ENCODE peak calls at places on chromosomes 7 and 10, in seven cellular contexts. O is lung; H is A549; M is cardiac muscle cell; Q is right atrium auricular region; I is CD8-positive, alpha-beta memory T cell; F is left ventricle myocardium inferior. Y is an unnamed sample. For H3K4me1, the result is how much of the 10 kb centered on the place peaks cover.

GRCh38 chr10:48604408-48605263 is at the start of gene ARHGAP22:
- DNase-seq in O (no peak), H (peak), M (peak), Q (peak), I (no peak), F (peak), Y (no peak)

GRCh38 chr7:32335107-32335506 is 155.1 kb downstream of the LSM5 start:
- DNase-seq in O (no peak), H (peak), M (no peak), Q (no peak), I (no peak), F (no peak), Y (no peak)

GRCh38 chr10:58023341-58024073 is 244.2 kb downstream of the IPMK start:
- DNase-seq in O (no peak), H (peak), M (no peak), Q (no peak), I (no peak), F (no peak), Y (peak)

GRCh38 chr10:44963772-44964633 is 4.4 kb downstream of the RASSF4 start:
- DNase-seq in O (peak), H (no peak), M (peak), Q (peak), I (no peak), F (peak), Y (no peak)

GRCh38 chr7:23712368-23713284 is 2.6 kb downstream of the STK31 start:
- DNase-seq in O (no peak), H (peak), M (peak), Q (no peak), I (no peak), F (no peak), Y (no peak)

GRCh38 chr10:119370972-119371703 is 163.8 kb downstream of the GRK5 start:
- DNase-seq in O (no peak), H (no peak), M (no peak), Q (peak), I (no peak), F (peak), Y (no peak)

GRCh38 chr7:15709978-15710377 is 23.5 kb upstream of the MEOX2 start:
- DNase-seq in O (no peak), H (no peak), M (no peak), Q (no peak), I (no peak), F (no peak), Y (no peak)

GRCh38 chr10:112389147-112389822 is 15.4 kb downstream of the ACSL5 start:
- DNase-seq in O (peak), H (peak), M (peak), Q (peak), I (no peak), F (no peak), Y (no peak)

GRCh38 chr10:42367532-42368230 is 270.7 kb downstream of the ZNF33B start:
- DNase-seq in O (peak), H (no peak), M (no peak), Q (peak), I (peak), F (peak), Y (peak)

GRCh38 chr10:127003032-127003685 is 97.9 kb downstream of the DOCK1 start:
- DNase-seq in O (no peak), H (no peak), M (no peak), Q (no peak), I (no peak), F (no peak), Y (no peak)

GRCh38 chr7:44930921-44931320 is 45.6 kb upstream of the PURB start:
- DNase-seq in O (no peak), H (no peak), M (no peak), Q (no peak), I (no peak), F (no peak), Y (no peak)

GRCh38 chr7:21300692-21301091 is 127.2 kb upstream of the SP4 start:
- DNase-seq in O (no peak), H (peak), M (no peak), Q (no peak), I (no peak), F (no peak), Y (no peak)

GRCh38 chr7:94264756-94265155 is 129.9 kb upstream of the COL1A2 start:
- DNase-seq in O (no peak), H (no peak), M (no peak), Q (no peak), I (no peak), F (no peak), Y (no peak)

GRCh38 chr10:6044060-6044459 is 18.1 kb downstream of the IL2RA start:
- DNase-seq in O (peak), H (no peak), M (no peak), Q (no peak), I (no peak), F (no peak), Y (no peak)

GRCh38 chr10:25059990-25060389 is 43.6 kb downstream of the THNSL1 start:
- DNase-seq in O (peak), H (peak), M (no peak), Q (peak), I (no peak), F (peak), Y (peak)

GRCh38 chr7:98294798-98295382 is 13.4 kb downstream of the BRI3 start:
- DNase-seq in O (peak), H (peak), M (peak), Q (no peak), I (no peak), F (no peak), Y (peak)

DNA sequence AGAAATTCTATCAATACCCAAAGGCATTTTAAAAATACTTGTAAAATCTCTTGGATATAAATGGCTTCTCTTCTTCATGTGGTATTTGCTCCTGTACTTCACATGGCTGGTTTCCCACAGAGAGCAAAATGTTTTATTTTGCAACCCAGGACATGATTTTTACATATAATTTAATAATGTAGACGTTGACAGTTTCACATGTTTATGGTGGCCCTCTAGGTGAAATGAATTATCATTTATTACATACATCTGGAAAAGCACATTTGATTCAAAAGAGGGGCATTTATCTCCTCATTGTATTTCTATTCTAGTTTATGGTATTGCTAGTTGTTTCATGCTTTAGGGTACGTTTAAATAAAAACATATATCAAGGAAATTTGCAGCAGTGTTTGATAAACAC is 52.2 kb downstream of the LRGUK start:
- DNase-seq in O (no peak), H (no peak), M (no peak), Q (no peak), I (no peak), F (no peak), Y (no peak)
- H3K4me1 ChIP-seq in O (under half), H (under half), M (under half), Q (under half), I (under half), F (under half), Y (under half)

DNA sequence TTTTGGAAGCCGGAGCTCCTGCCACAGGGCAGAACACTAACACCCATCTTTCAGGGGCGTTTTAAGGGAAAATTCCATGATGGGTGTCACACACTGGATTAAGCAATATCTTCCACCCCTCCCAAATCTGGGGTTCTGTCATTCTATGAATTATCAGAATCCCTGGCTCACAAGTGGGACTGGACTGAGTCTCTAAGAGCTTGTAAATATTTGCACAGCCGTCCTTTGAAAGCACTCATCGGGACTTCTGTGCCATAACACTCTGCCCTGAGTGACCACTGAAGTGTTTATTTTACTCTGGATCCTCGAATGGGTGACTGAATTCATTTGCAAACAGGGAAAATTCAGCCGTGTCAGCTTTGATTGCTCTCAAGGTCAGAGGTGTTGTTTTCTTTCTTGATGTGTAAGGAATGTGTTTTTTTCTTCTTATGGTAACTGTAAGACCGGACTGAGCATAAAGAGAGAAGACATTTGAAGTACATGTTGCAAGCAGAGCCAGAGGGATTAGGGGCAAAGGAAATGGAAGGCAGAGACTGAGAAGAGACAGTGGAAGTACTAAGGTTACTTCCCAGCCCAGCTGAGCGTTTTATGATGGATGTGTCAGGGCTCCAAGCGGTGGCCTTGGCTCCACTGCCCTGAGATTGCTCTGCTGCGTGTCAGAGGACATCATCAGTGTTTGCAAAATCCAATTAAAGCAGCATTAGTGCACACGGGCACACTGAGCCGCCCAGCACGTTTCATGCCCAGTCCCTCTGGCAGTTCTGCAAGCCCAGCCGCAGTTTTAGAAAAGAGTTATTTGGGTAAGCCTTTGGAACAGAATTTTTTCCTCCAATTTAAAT is 17.7 kb upstream of the GTPBP4 start:
- DNase-seq in O (peak), H (no peak), M (no peak), Q (no peak), I (no peak), F (no peak), Y (no peak)
- H3K27ac ChIP-seq in O (no peak), H (no peak), M (peak), Q (no peak), I (no peak), F (no peak), Y (no peak)

DNA sequence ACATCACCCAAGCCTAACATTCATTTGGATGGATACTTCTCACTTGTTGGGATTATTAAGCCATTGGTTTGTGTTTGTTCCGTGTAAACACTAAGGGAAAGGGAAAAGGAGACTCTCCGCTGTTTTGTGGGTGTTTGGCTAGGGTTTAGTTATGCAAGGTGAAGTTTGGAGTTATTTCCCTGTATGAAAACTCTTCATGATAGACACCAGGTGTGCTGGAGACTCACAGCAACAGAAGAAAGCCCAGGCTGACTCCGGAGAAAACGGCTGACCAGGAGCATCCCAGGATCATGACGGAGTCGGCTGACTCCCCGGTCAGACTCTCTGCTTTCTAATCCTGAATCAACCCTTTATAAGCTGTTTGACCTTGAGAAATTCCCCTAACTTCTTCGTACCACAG is 94.1 kb upstream of the KLF6 start:
- DNase-seq in O (no peak), H (no peak), M (no peak), Q (no peak), I (no peak), F (no peak), Y (no peak)
- H3K4me1 ChIP-seq in O (under half), H (under half), M (under half), Q (under half), I (under half), F (under half), Y (under half)

DNA sequence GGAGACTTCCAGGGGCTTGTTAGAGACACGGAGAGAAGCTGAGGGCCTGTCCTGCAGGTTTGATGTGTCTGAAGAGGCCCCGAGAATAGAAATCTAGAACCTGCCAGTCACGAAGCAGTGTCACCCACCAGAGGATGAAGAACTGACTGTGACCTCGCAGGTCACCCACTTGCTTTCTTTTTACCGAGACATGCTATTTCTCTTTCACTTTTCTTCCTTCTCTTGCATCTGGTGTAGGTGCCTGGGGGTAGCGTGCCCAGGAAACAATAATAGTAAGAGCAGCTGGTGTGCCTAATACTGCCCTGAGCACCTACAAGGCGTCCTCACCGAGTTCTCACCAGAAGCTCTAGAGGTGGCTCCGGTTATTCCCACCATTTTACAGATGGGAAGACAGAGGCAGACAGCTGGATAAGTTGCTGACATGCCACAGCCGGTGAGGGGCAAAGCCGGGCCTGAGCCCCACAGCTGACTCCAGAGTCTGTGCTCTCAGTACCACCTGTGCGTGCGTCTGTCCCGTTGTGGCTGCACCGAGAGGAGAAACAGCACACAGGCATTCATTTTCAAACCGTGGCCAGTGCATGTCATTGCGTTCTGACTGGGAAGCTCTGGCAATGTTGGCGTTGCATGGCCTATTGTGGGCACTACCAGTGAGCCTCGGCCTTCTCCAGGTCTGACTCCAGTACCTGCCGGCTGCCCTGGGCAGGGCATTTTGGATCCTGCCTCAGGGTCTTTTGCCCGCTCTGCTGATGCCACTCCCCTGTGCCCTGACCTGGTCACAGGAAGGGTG is 7.8 kb downstream of the CHST3 start:
- DNase-seq in O (no peak), H (no peak), M (no peak), Q (no peak), I (no peak), F (no peak), Y (no peak)
- H3K27ac ChIP-seq in O (no peak), H (peak), M (peak), Q (peak), I (no peak), F (peak), Y (no peak)

DNA sequence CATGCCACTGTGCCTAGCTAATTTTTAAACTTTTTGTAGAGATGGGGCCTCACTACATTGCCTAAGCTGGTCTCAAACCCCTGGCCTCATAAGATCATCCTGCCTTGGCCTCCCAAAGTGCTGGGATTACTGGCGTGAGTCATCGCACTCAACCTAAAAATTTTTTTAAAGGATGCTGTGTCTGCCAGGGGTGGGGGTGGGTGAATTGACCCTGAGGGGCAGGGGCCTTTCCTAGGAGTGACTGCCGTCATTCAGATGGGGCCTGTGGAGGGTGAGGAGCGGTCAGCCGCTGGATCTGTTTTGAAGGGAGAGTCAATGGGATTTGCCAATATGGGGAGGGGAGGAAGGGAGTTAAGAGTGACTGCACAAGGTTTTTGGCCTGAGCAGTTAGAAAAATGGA is 89.4 kb downstream of the C10orf105 start:
- DNase-seq in O (no peak), H (no peak), M (no peak), Q (no peak), I (no peak), F (no peak), Y (no peak)
- H3K4me1 ChIP-seq in O (under half), H (under half), M (under half), Q (under half), I (under half), F (under half), Y (under half)

GRCh38 chr10:77289027-77289501 is 348.5 kb downstream of the KCNMA1 start:
- DNase-seq in O (no peak), H (no peak), M (peak), Q (no peak), I (no peak), F (no peak), Y (no peak)
- H3K27ac ChIP-seq in O (no peak), H (peak), M (no peak), Q (no peak), I (no peak), F (no peak), Y (no peak)

GRCh38 chr7:39683216-39683845 is 60.0 kb downstream of the RALA start:
- DNase-seq in O (no peak), H (peak), M (no peak), Q (no peak), I (no peak), F (no peak), Y (no peak)
- H3K4me1 ChIP-seq in O (under half), H (under half), M (under half), Q (under half), I (under half), F (half or more), Y (under half)

GRCh38 chr10:34904191-34904590 is 89.1 kb upstream of the PARD3 start:
- DNase-seq in O (no peak), H (no peak), M (no peak), Q (no peak), I (no peak), F (no peak), Y (no peak)

GRCh38 chr10:34905200-34905927 is 90.3 kb upstream of the PARD3 start:
- DNase-seq in O (no peak), H (no peak), M (no peak), Q (no peak), I (no peak), F (no peak), Y (peak)

GRCh38 chr10:34907743-34908425 is 92.8 kb upstream of the PARD3 start:
- DNase-seq in O (no peak), H (no peak), M (no peak), Q (no peak), I (no peak), F (no peak), Y (no peak)

GRCh38 chr10:34908472-34908871 is 93.4 kb upstream of the PARD3 start:
- DNase-seq in O (no peak), H (no peak), M (no peak), Q (no peak), I (no peak), F (no peak), Y (no peak)

GRCh38 chr10:34906021-34906965 is 91.2 kb upstream of the PARD3 start:
- DNase-seq in O (peak), H (no peak), M (peak), Q (no peak), I (no peak), F (no peak), Y (peak)
- H3K27ac ChIP-seq in O (no peak), H (no peak), M (no peak), Q (no peak), I (no peak), F (no peak), Y (no peak)

Y was measured in PC-9.